ENCODE peak calls at places on chromosomes 12 and 14, in ten cellular contexts. V, E, G, U, A, T, R, W, D and K are unnamed samples. For H3K36me3, the result is how much of the 10 kb centered on the place peaks cover.

GRCh38 chr14:43887523-43887922 is 619.6 kb downstream of the FSCB start:
- DNase-seq in V (no peak), E (no peak), G (no peak), U (no peak), A (no peak), T (no peak), R (no peak), W (no peak), D (no peak), K (no peak)

GRCh38 chr14:95316826-95317225 is 2.9 kb downstream of the CLMN start:
- DNase-seq in V (no peak), E (no peak), G (no peak), U (no peak), A (no peak), T (no peak), R (no peak), W (no peak), D (no peak), K (no peak)

GRCh38 chr12:123916729-123917128 is 55.9 kb downstream of the CCDC92 start:
- DNase-seq in V (no peak), E (no peak), G (no peak), U (no peak), A (no peak), T (no peak), R (no peak), W (no peak), D (no peak), K (peak)

GRCh38 chr14:95531473-95531872 is 3.4 kb upstream of the GLRX5 start:
- DNase-seq in V (no peak), E (no peak), G (peak), U (no peak), A (no peak), T (no peak), R (no peak), W (no peak), D (no peak), K (no peak)

GRCh38 chr12:29725587-29726320 is 58.0 kb downstream of the TMTC1 start:
- DNase-seq in V (no peak), E (peak), G (peak), U (no peak), A (no peak), T (no peak), R (peak), W (peak), D (peak), K (peak)

GRCh38 chr14:105700622-105701288 is 174.4 kb downstream of the TMEM121 start:
- DNase-seq in V (no peak), E (no peak), G (no peak), U (no peak), A (no peak), T (no peak), R (no peak), W (no peak), D (peak), K (no peak)

GRCh38 chr12:123967121-123967586 is 5.5 kb downstream of the CCDC92 start:
- DNase-seq in V (no peak), E (no peak), G (no peak), U (no peak), A (no peak), T (no peak), R (no peak), W (no peak), D (no peak), K (no peak)

GRCh38 chr12:91178139-91178561 is 4.5 kb downstream of the DCN start:
- DNase-seq in V (no peak), E (peak), G (no peak), U (no peak), A (peak), T (no peak), R (peak), W (no peak), D (no peak), K (peak)

GRCh38 chr12:121365416-121366062 is 13.3 kb upstream of the ANAPC5 start:
- DNase-seq in V (no peak), E (no peak), G (no peak), U (no peak), A (no peak), T (no peak), R (no peak), W (no peak), D (no peak), K (no peak)

GRCh38 chr14:51724650-51725049 is 72.9 kb downstream of the FRMD6 start:
- DNase-seq in V (no peak), E (no peak), G (no peak), U (no peak), A (no peak), T (no peak), R (no peak), W (no peak), D (no peak), K (no peak)

GRCh38 chr12:109715310-109716091 is 1.9 kb downstream of the FAM222A start:
- DNase-seq in V (peak), E (no peak), G (no peak), U (peak), A (no peak), T (no peak), R (no peak), W (peak), D (no peak), K (peak)

GRCh38 chr12:128959931-128960330 is 106.7 kb downstream of the GLT1D1 start:
- DNase-seq in V (no peak), E (no peak), G (no peak), U (no peak), A (no peak), T (no peak), R (no peak), W (no peak), D (no peak), K (no peak)

GRCh38 chr12:79247494-79247893 is 382.9 kb downstream of the SYT1 start:
- DNase-seq in V (no peak), E (no peak), G (no peak), U (no peak), A (no peak), T (no peak), R (no peak), W (no peak), D (no peak), K (no peak)

GRCh38 chr14:51328942-51329350 is 88.9 kb downstream of the TMX1 start:
- DNase-seq in V (no peak), E (no peak), G (no peak), U (no peak), A (no peak), T (no peak), R (no peak), W (peak), D (no peak), K (peak)

GRCh38 chr12:25495336-25496097 is 57.6 kb downstream of the LMNTD1 start:
- DNase-seq in V (no peak), E (no peak), G (peak), U (no peak), A (peak), T (peak), R (no peak), W (no peak), D (no peak), K (no peak)

GRCh38 chr12:6767592-6768384 is 1.6 kb downstream of the PTMS start:
- DNase-seq in V (no peak), E (no peak), G (no peak), U (peak), A (peak), T (no peak), R (no peak), W (no peak), D (peak), K (no peak)

GRCh38 chr12:79444089-79444488 is 246.7 kb downstream of the PAWR start:
- DNase-seq in V (no peak), E (no peak), G (peak), U (no peak), A (no peak), T (no peak), R (no peak), W (no peak), D (no peak), K (no peak)

GRCh38 chr14:105945891-105946290 is 419.5 kb downstream of the TMEM121 start:
- DNase-seq in V (no peak), E (no peak), G (no peak), U (no peak), A (no peak), T (no peak), R (no peak), W (no peak), D (no peak), K (no peak)

GRCh38 chr12:82574191-82574590 is 112.5 kb upstream of the TMTC2 start:
- DNase-seq in V (no peak), E (no peak), G (no peak), U (no peak), A (no peak), T (no peak), R (no peak), W (no peak), D (no peak), K (no peak)

GRCh38 chr12:26152507-26153102 is 27.8 kb upstream of the BHLHE41 start:
- DNase-seq in V (no peak), E (no peak), G (no peak), U (no peak), A (no peak), T (no peak), R (no peak), W (no peak), D (no peak), K (no peak)

GRCh38 chr14:77271113-77271710 is at the start of gene NGB:
- DNase-seq in V (no peak), E (no peak), G (no peak), U (no peak), A (no peak), T (no peak), R (no peak), W (no peak), D (no peak), K (no peak)

GRCh38 chr12:127822743-127823433 is 444.1 kb upstream of the TMEM132C start:
- DNase-seq in V (no peak), E (peak), G (no peak), U (no peak), A (no peak), T (no peak), R (peak), W (no peak), D (peak), K (no peak)

GRCh38 chr12:132495629-132496207 is 5.8 kb downstream of the FBRSL1 start:
- DNase-seq in V (no peak), E (no peak), G (no peak), U (peak), A (no peak), T (no peak), R (no peak), W (peak), D (no peak), K (peak)

GRCh38 chr14:93970589-93970966 is 5.8 kb downstream of the ASB2 start:
- DNase-seq in V (peak), E (no peak), G (no peak), U (no peak), A (peak), T (no peak), R (no peak), W (peak), D (no peak), K (no peak)

GRCh38 chr14:68526420-68527105 is 266.3 kb downstream of the ZFP36L1 start:
- DNase-seq in V (no peak), E (no peak), G (no peak), U (no peak), A (no peak), T (no peak), R (no peak), W (peak), D (peak), K (no peak)

GRCh38 chr12:70661762-70662161 is 24.5 kb upstream of the PTPRB start:
- DNase-seq in V (no peak), E (no peak), G (peak), U (no peak), A (no peak), T (no peak), R (no peak), W (no peak), D (no peak), K (no peak)

GRCh38 chr14:104553166-104554087 is 26.1 kb upstream of the C14orf180 start:
- DNase-seq in V (no peak), E (no peak), G (no peak), U (no peak), A (no peak), T (no peak), R (peak), W (no peak), D (peak), K (peak)

GRCh38 chr12:124923906-124924734 is 9.7 kb upstream of the UBC start:
- DNase-seq in V (no peak), E (peak), G (peak), U (no peak), A (no peak), T (peak), R (no peak), W (no peak), D (peak), K (no peak)

GRCh38 chr14:24456980-24457379 is 14.4 kb upstream of the SDR39U1 start:
- DNase-seq in V (no peak), E (no peak), G (no peak), U (no peak), A (no peak), T (no peak), R (no peak), W (no peak), D (no peak), K (no peak)

GRCh38 chr12:4984971-4985370 is 58.7 kb upstream of the KCNA5 start:
- DNase-seq in V (no peak), E (no peak), G (no peak), U (no peak), A (no peak), T (no peak), R (no peak), W (no peak), D (no peak), K (no peak)

GRCh38 chr14:78566017-78566858 is 396.1 kb downstream of the NRXN3 start:
- DNase-seq in V (peak), E (peak), G (peak), U (peak), A (peak), T (peak), R (peak), W (peak), D (peak), K (peak)

GRCh38 chr12:30564394-30564793 is 131.3 kb downstream of the IPO8 start:
- DNase-seq in V (no peak), E (no peak), G (no peak), U (no peak), A (no peak), T (no peak), R (no peak), W (no peak), D (no peak), K (no peak)

GRCh38 chr12:99759467-99759866 is 111.9 kb downstream of the GARIN6 start:
- DNase-seq in V (no peak), E (no peak), G (no peak), U (no peak), A (no peak), T (no peak), R (no peak), W (no peak), D (no peak), K (no peak)

GRCh38 chr12:124525455-124525854 is 42.0 kb downstream of the NCOR2 start:
- DNase-seq in V (no peak), E (no peak), G (no peak), U (no peak), A (no peak), T (no peak), R (no peak), W (peak), D (no peak), K (peak)

GRCh38 chr14:69715725-69716482 is 51.0 kb upstream of the SRSF5 start:
- DNase-seq in V (no peak), E (peak), G (peak), U (no peak), A (no peak), T (no peak), R (peak), W (no peak), D (peak), K (peak)

GRCh38 chr12:49983892-49984291 is 11.1 kb downstream of the AQP6 start:
- DNase-seq in V (no peak), E (no peak), G (peak), U (no peak), A (no peak), T (no peak), R (no peak), W (no peak), D (no peak), K (no peak)

DNA sequence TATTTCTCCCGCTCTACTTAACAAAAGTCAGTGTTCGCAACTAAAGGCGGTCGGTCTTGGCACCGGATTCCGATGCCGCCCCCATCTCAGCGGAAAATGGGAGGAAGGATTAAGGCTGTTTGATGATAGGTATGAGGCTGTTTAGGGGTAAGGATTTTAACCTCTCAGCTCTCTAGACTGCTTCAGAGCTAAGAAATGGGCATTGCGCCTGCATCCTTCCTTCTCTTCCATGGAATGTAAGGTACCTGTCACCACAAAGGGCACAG is 1.4 kb downstream of the COCH start:
- DNase-seq in V (no peak), E (no peak), G (no peak), U (no peak), A (no peak), T (no peak), R (no peak), W (no peak), D (no peak), K (no peak)
- H3K4me3 ChIP-seq in V (no peak), E (no peak), G (no peak), U (no peak), A (no peak), T (no peak), R (no peak), W (peak), D (no peak), K (no peak)

DNA sequence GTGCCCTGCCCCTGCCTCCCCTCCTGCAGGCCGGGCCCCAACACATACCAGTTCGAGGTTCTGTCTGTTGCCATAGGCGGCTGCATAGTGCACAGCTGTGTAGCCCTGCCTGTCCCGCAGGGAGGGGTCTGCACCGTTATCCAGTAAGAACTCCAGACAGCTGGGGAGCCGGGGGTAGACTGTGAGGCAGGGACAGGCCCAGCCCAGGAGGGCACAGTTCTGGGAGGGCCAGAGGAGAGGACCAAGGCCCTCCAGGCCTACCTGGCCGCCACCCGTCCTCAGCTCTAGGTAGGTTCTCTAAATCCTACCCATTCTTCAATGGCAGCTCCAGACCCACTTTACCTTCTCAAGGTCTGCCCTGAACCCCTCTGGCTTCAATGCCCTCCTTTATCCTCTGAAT is 9.5 kb downstream of the ANKRD52 start:
- DNase-seq in V (no peak), E (no peak), G (no peak), U (no peak), A (no peak), T (no peak), R (no peak), W (no peak), D (no peak), K (no peak)
- H3K36me3 ChIP-seq in V (half or more), E (under half), G (half or more), U (half or more), A (half or more), T (half or more), R (half or more), W (under half), D (half or more), K (under half)

GRCh38 chr12:58919271-58920101 is 818 bp downstream of the LRIG3 start:
- DNase-seq in V (no peak), E (peak), G (peak), U (peak), A (peak), T (peak), R (peak), W (peak), D (peak), K (no peak)
- H3K4me3 ChIP-seq in V (no peak), E (peak), G (peak), U (peak), A (peak), T (peak), R (peak), W (peak), D (peak), K (peak)

DNA sequence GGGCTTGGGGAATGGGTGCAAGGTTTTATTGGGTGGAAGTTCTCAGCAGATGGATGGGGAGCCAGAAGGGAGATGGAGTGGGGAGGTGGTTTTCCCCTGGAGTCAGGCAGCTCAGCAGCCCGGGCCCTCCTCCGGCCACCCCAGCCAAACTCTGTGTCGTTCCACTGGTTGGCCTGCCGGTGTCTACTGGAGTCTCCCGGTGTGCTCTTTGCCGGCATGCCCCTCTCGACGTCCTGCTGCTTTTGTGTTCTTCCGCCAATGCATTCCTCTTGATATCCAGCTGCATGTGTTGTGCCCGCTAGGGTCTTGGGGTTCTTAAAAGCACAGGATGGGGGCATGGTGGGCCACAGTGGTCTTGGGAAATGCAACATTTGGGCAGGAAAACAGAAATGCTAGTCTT is 72.8 kb downstream of the SEC23A start:
- DNase-seq in V (no peak), E (no peak), G (no peak), U (no peak), A (no peak), T (no peak), R (no peak), W (no peak), D (no peak), K (no peak)
- H3K36me3 ChIP-seq in V (under half), E (under half), G (under half), U (under half), A (half or more), T (under half), R (under half), W (under half), D (under half), K (under half)

DNA sequence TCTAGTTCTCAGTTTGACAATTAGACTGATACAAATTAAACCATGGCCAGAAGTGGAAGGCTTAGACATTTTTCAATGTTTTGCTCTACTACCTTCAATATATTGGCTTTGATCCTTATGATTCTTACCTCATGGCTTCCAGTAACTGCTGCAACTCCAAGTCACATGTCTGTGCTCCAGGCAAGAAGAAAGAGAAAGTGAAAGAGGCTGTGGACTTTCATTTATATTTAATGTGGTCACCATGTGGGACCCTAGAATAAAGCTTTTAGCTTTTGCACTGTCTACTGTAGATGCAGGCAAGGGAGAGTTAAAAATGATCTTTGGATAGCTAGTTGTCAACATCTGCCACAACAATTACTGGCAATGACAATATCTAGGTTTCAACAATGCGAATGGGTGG is 214.3 kb upstream of the PDE3A start:
- DNase-seq in V (no peak), E (no peak), G (peak), U (no peak), A (no peak), T (no peak), R (no peak), W (no peak), D (no peak), K (no peak)
- H3K4me3 ChIP-seq in V (no peak), E (no peak), G (no peak), U (no peak), A (no peak), T (no peak), R (no peak), W (no peak), D (no peak), K (no peak)